ENCODE peak calls at places on chromosomes 16 and 17, in four cellular contexts. R is K562, U is HepG2, J is GM12878. S is an unnamed sample.

GRCh38 chr17:59830846-59831486 is 61.8 kb downstream of the TUBD1 start:
- DNase-seq in R (no peak), U (no peak), J (no peak), S (no peak)

GRCh38 chr16:78462261-78463208 is 363.1 kb downstream of the WWOX start:
- DNase-seq in U (peak), J (no peak), R (no peak), S (no peak)

GRCh38 chr17:17379197-17379991 is 76.2 kb downstream of the NT5M start:
- DNase-seq in J (no peak), U (peak), R (no peak), S (no peak)

GRCh38 chr17:7445011-7445927 is at the start of gene CHRNB1:
- DNase-seq in U (peak), J (no peak), R (peak), S (peak)

GRCh38 chr17:6623941-6624340 is 16.6 kb downstream of the KIAA0753 start:
- DNase-seq in J (no peak), U (no peak), R (no peak), S (no peak)

GRCh38 chr16:87438611-87438985 is 46.5 kb downstream of the MAP1LC3B start:
- DNase-seq in U (no peak), R (no peak), J (no peak), S (no peak)

GRCh38 chr17:17303847-17304490 is 796 bp downstream of the NT5M start:
- DNase-seq in U (no peak), R (no peak), J (no peak), S (no peak)

GRCh38 chr17:78528541-78528940 is 48.7 kb downstream of the DNAH17 start:
- DNase-seq in U (no peak), R (peak), J (no peak), S (no peak)

GRCh38 chr17:76475302-76475701 is 7.9 kb downstream of the AANAT start:
- DNase-seq in U (no peak), R (no peak), J (no peak), S (no peak)

GRCh38 chr17:69608114-69608513 is 193.6 kb downstream of the MAP2K6 start:
- DNase-seq in R (no peak), U (no peak), J (no peak), S (no peak)
- H3K27ac ChIP-seq in R (no peak), U (no peak), J (no peak), S (no peak)

DNA sequence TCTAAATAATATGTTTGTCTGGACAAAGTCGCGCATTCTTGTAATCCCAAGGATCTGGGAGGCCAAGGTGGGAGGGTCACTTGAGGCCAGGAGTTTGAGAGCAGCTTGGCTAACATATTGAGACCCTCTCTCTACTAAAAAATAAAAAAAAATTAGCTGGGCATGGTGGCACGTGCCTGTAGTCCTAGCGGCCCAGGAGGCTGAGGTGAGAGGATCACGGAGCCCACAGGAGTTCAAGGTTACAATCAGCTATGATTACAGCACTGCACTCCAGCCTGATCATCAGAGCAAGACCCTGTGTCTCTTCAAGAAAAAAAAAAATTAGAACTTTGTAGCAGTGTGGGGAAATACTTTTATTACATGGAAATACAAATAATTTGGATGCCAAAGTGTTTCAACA is 6.1 kb upstream of the CHST6 start:
- DNase-seq in U (no peak), J (no peak), R (no peak), S (no peak)
- TF ChIP-seq JUNB in U (no peak), J (no peak), R (no peak), S (no peak)

GRCh38 chr17:73883175-73883574 is 238.9 kb upstream of the SDK2 start:
- DNase-seq in J (no peak), R (no peak), U (no peak), S (no peak)

GRCh38 chr17:73882590-73882989 is 238.3 kb upstream of the SDK2 start:
- DNase-seq in R (no peak), J (no peak), U (no peak), S (no peak)

GRCh38 chr17:73878923-73879322 is 234.7 kb upstream of the SDK2 start:
- DNase-seq in R (no peak), U (no peak), J (no peak), S (no peak)

GRCh38 chr17:73877962-73878361 is 233.7 kb upstream of the SDK2 start:
- DNase-seq in J (no peak), U (no peak), R (no peak), S (no peak)

DNA sequence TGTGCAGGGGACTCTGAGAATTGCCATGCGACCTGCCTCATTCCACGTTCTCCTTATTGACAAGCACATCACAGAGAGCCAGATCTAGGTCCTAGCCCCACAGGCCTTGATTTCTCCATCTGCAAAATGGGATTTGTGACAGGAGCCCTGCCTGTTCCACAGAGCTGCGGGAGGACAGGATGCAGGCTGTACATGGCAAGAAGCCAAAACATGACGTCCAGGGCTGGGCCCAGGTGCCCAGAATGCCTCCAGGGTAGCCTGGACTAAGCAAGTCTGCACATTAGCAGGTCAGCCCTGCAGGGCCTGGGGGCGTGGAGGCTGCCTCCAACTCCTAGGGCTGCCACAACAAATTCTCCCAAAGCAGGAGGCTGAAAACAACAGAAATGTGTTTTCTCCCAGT is 235.7 kb upstream of the SDK2 start:
- DNase-seq in R (no peak), U (no peak), J (no peak), S (no peak)
- TF ChIP-seq EZH2 in R (no peak), U (no peak), J (no peak), S (no peak)

DNA sequence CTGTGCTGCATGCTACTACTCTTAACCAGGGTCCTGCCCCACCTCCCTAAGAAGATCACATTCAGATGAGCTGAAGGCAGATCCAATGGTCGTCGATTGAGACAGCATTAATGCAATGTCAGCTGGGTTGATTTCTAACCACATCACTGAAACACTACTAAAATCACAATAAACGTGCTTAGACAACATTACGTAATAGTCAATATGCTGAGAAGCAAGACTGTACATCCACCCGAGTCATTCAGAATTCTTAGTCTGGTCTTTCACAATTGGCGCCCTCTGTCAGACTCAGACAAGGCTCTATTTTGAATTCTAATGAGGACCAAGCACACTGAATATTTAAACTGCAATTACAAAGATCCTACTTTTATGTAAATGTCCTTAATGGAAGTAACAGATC is 205.2 kb downstream of the STX8 start:
- DNase-seq in J (no peak), R (no peak), U (peak), S (no peak)
- H3K27ac ChIP-seq in J (no peak), R (no peak), U (no peak), S (no peak)

DNA sequence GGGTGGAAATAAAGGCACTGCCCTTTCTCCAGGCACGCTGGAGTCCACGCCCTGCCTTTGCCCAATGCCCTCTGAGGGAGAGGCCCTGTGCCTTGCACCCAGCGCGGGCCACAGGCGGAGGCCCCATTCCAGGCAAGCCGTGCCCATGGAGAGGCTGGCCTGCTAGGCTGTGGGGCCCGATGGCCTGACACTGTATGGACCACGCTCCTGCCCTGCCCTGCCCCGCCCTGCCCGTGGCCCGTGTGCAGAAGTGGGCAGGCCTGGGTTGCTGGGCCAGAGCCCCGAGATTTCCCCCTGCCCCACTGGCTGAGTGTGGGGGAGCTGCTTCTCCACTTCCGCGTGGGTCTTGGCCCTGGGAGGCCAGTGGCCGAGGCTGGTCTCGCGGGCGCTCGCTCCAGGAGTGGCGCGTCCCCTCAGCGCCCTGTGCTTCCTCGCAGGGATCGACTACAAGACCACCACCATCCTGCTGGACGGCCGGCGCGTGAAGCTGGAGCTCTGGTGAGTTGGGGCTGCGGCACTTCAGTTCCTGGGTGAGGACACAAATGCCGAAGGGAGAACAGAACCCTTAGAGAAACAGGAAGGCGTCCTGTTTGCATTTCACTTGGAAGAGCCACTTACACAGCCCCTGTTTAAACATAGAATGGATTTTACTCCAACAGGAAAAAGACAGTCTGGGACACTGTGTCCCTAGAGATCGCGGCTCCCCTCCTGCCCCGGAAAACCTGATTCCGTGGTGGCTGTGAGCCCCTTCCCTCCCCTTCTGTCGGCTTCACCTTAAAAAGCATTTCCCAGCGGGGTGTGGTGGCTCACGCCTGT is 13.8 kb upstream of the WFIKKN1 start:
- DNase-seq in R (no peak), J (no peak), U (no peak), S (no peak)
- TF ChIP-seq JUNB in R (no peak), J (no peak), U (no peak), S (no peak)